ENCODE peak calls at places on chromosomes 13 and 19, in five cellular contexts. L is kidney, I is dorsolateral prefrontal cortex, T is astrocyte of the spinal cord, B is nephron progenitor cell. M is an unnamed sample.

GRCh38 chr13:91714726-91715334 is 316.4 kb downstream of the GPC5 start:
- DNase-seq in B (no peak), L (no peak), T (no peak), I (no peak), M (no peak)

GRCh38 chr13:76969488-76970365 is 21.4 kb downstream of the ACOD1 start:
- DNase-seq in B (no peak), I (no peak), T (no peak), L (no peak), M (no peak)

GRCh38 chr19:33373701-33374405 is at the start of gene CEBPG:
- DNase-seq in I (no peak), T (peak), L (peak), B (peak), M (no peak)

GRCh38 chr19:12763100-12763499 is 11.5 kb downstream of the BEST2 start:
- DNase-seq in T (no peak), I (no peak), L (peak), B (no peak), M (no peak)

GRCh38 chr13:105428816-105429215 is 1106.6 kb downstream of the EFNB2 start:
- DNase-seq in L (no peak), T (peak), B (no peak), I (no peak), M (no peak)

GRCh38 chr19:7888145-7888825 is at the start of gene LRRC8E:
- DNase-seq in L (peak), B (peak), I (no peak), T (peak), M (no peak)

GRCh38 chr19:2253106-2254051 is 2.8 kb downstream of the JSRP1 start:
- DNase-seq in B (peak), I (no peak), T (no peak), L (peak), M (no peak)

GRCh38 chr13:60852886-60853285 is 455.9 kb downstream of the TDRD3 start:
- DNase-seq in T (no peak), I (no peak), B (no peak), L (no peak), M (no peak)

GRCh38 chr13:99677388-99677951 is 176.2 kb downstream of the TM9SF2 start:
- DNase-seq in L (no peak), I (no peak), T (no peak), B (no peak), M (no peak)

GRCh38 chr13:77544365-77544764 is 8.9 kb downstream of the SCEL start:
- DNase-seq in B (no peak), I (no peak), T (peak), L (peak), M (no peak)

GRCh38 chr19:35009424-35010415 is 9.6 kb downstream of the GRAMD1A start:
- DNase-seq in B (no peak), L (no peak), T (no peak), I (no peak), M (no peak)

GRCh38 chr13:20193142-20193923 is 595 bp upstream of the GJB2 start:
- DNase-seq in I (no peak), L (peak), T (no peak), B (peak), M (no peak)

GRCh38 chr13:24288870-24289269 is 20.5 kb upstream of the C1QTNF9 start:
- DNase-seq in L (no peak), B (no peak), T (peak), I (no peak), M (no peak)

GRCh38 chr13:47897411-47898050 is 103.5 kb downstream of the SUCLA2 start:
- DNase-seq in L (no peak), I (no peak), B (no peak), T (peak), M (no peak)

GRCh38 chr13:70890289-70890688 is 782.0 kb upstream of the KLHL1 start:
- DNase-seq in I (no peak), T (no peak), L (no peak), B (no peak), M (no peak)

GRCh38 chr19:49870309-49870901 is 3.0 kb upstream of the PNKP start:
- DNase-seq in I (no peak), B (no peak), L (peak), T (no peak), M (no peak)

GRCh38 chr13:67635754-67636153 is 405.6 kb upstream of the PCDH9 start:
- DNase-seq in B (no peak), L (no peak), T (peak), I (no peak), M (no peak)

GRCh38 chr13:27171830-27172494 is 351 bp upstream of the USP12 start:
- DNase-seq in I (peak), B (peak), T (peak), L (peak), M (peak)
- TF ChIP-seq CTCF in I (peak), B (no peak), T (no peak), L (peak), M (no peak)

DNA sequence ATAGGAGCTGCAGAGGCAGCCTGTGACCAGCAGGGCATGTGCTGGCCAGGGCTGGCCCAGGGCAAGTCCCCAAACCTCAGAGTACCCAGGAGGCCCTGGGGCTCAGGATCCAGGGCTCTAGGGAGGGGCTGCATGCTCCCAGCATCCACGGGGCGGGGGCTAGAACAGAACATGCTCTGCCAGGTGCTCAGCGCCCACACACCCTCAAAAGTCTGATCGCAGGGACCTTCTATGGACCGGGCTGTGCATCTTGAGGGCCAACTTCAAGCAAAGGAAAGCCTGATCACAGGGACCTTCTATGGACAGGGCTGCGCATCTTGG is 33.5 kb downstream of the ELL start:
- DNase-seq in T (no peak), L (no peak), B (no peak), I (no peak), M (no peak)
- TF ChIP-seq CTCF in T (peak), L (no peak), B (no peak), I (no peak), M (no peak)

GRCh38 chr19:5028229-5028886 is 59.4 kb downstream of the KDM4B start:
- DNase-seq in L (no peak), I (no peak), B (no peak), T (no peak), M (no peak)
- TF ChIP-seq CTCF in L (no peak), I (no peak), B (no peak), T (no peak), M (no peak)

GRCh38 chr19:55704494-55705245 is 29.6 kb downstream of the EPN1 start:
- DNase-seq in L (no peak), T (no peak), B (no peak), I (no peak), M (no peak)
- TF ChIP-seq CTCF in L (no peak), T (no peak), B (no peak), I (no peak), M (no peak)

GRCh38 chr19:11453468-11454341 is 18.3 kb downstream of the PRKCSH start:
- DNase-seq in I (no peak), L (no peak), B (no peak), T (no peak), M (peak)
- TF ChIP-seq CTCF in I (peak), L (no peak), B (peak), T (peak), M (peak)

DNA sequence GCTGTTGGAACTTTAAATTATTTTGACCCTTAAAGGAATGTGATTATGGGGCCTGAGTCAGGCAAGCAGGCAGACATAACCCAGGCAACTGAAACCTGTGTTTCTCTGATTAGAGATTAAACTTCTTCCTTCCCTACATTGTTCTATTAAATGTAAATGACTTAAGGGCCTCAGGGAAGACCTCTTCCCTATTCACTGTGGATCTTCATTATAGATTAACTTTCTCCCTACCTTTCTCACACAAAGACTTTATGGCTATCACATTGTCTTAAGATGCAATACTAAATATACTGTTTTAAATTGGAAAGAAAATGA is 8.8 kb upstream of the METTL21C start:
- DNase-seq in L (no peak), T (no peak), I (no peak), B (no peak), M (no peak)
- TF ChIP-seq CTCF in L (no peak), T (no peak), I (no peak), B (no peak), M (no peak)

M was measured in D721Med.